ENCODE peak calls at places on chromosomes 11 and 22, in ten cellular contexts. One of them, this sample, is unnamed.

GRCh38 chr11:119676461-119677020 is 52.5 kb downstream of the NECTIN1 start:
- DNase-seq in RWPE1: no peak
- DNase-seq in GM23338: no peak
- DNase-seq in thoracic aorta: no peak
- DNase-seq in substantia nigra: no peak
- DNase-seq in left ventricle myocardium inferior: no peak
- DNase-seq in upper lobe of right lung: no peak
- DNase-seq in body of pancreas: no peak
- DNase-seq in mesendoderm: no peak
- DNase-seq in AG04450: no peak
- DNase-seq in this sample: no peak

GRCh38 chr11:69711824-69712801 is 8.3 kb upstream of the FGF19 start:
- DNase-seq in RWPE1: no peak
- DNase-seq in GM23338: peak; percentile 45
- DNase-seq in thoracic aorta: no peak
- DNase-seq in substantia nigra: no peak
- DNase-seq in left ventricle myocardium inferior: no peak
- DNase-seq in upper lobe of right lung: no peak
- DNase-seq in body of pancreas: no peak
- DNase-seq in mesendoderm: no peak
- DNase-seq in AG04450: no peak
- DNase-seq in this sample: peak; percentile 59

GRCh38 chr22:47066616-47066905 is 304.1 kb downstream of the TBC1D22A start:
- DNase-seq in RWPE1: no peak
- DNase-seq in GM23338: no peak
- DNase-seq in thoracic aorta: no peak
- DNase-seq in substantia nigra: no peak
- DNase-seq in left ventricle myocardium inferior: no peak
- DNase-seq in upper lobe of right lung: no peak
- DNase-seq in body of pancreas: no peak
- DNase-seq in mesendoderm: no peak
- DNase-seq in AG04450: no peak
- DNase-seq in this sample: peak; percentile 26

GRCh38 chr22:17120281-17120680 is 879 bp downstream of the TMEM121B start:
- DNase-seq in RWPE1: peak; percentile 8
- DNase-seq in GM23338: peak; percentile 92
- DNase-seq in thoracic aorta: no peak
- DNase-seq in substantia nigra: no peak
- DNase-seq in left ventricle myocardium inferior: peak; percentile 55
- DNase-seq in upper lobe of right lung: peak; percentile 78
- DNase-seq in body of pancreas: peak; percentile 70
- DNase-seq in mesendoderm: peak; percentile 90
- DNase-seq in AG04450: no peak
- DNase-seq in this sample: peak; percentile 97

GRCh38 chr11:27604416-27604815 is 95.8 kb downstream of the BDNF start:
- DNase-seq in RWPE1: no peak
- DNase-seq in GM23338: no peak
- DNase-seq in thoracic aorta: no peak
- DNase-seq in substantia nigra: no peak
- DNase-seq in left ventricle myocardium inferior: no peak
- DNase-seq in upper lobe of right lung: no peak
- DNase-seq in body of pancreas: no peak
- DNase-seq in mesendoderm: no peak
- DNase-seq in AG04450: no peak
- DNase-seq in this sample: no peak

GRCh38 chr22:27207907-27208306 is 550.5 kb downstream of the MIAT start:
- DNase-seq in RWPE1: no peak
- DNase-seq in GM23338: no peak
- DNase-seq in thoracic aorta: no peak
- DNase-seq in substantia nigra: no peak
- DNase-seq in left ventricle myocardium inferior: no peak
- DNase-seq in upper lobe of right lung: no peak
- DNase-seq in body of pancreas: no peak
- DNase-seq in mesendoderm: no peak
- DNase-seq in AG04450: no peak
- DNase-seq in this sample: no peak

GRCh38 chr11:68911731-68912130 is 8.0 kb downstream of the IGHMBP2 start:
- DNase-seq in RWPE1: no peak
- DNase-seq in GM23338: no peak
- DNase-seq in thoracic aorta: no peak
- DNase-seq in substantia nigra: no peak
- DNase-seq in left ventricle myocardium inferior: no peak
- DNase-seq in upper lobe of right lung: no peak
- DNase-seq in body of pancreas: no peak
- DNase-seq in mesendoderm: no peak
- DNase-seq in AG04450: no peak
- DNase-seq in this sample: no peak

GRCh38 chr11:62433141-62433543 is 14.3 kb downstream of the SCGB1A1 start:
- DNase-seq in RWPE1: no peak
- DNase-seq in GM23338: no peak
- DNase-seq in thoracic aorta: no peak
- DNase-seq in substantia nigra: no peak
- DNase-seq in left ventricle myocardium inferior: no peak
- DNase-seq in upper lobe of right lung: no peak
- DNase-seq in body of pancreas: no peak
- DNase-seq in mesendoderm: no peak
- DNase-seq in AG04450: no peak
- DNase-seq in this sample: no peak

GRCh38 chr22:40397436-40397835 is 27.0 kb downstream of the SGSM3 start:
- DNase-seq in RWPE1: no peak
- DNase-seq in GM23338: peak; percentile 48
- DNase-seq in thoracic aorta: no peak
- DNase-seq in substantia nigra: no peak
- DNase-seq in left ventricle myocardium inferior: no peak
- DNase-seq in upper lobe of right lung: no peak
- DNase-seq in body of pancreas: no peak
- DNase-seq in mesendoderm: peak; percentile 61
- DNase-seq in AG04450: no peak
- DNase-seq in this sample: no peak

GRCh38 chr22:40401981-40402406 is 31.6 kb downstream of the SGSM3 start:
- DNase-seq in RWPE1: no peak
- DNase-seq in GM23338: no peak
- DNase-seq in thoracic aorta: no peak
- DNase-seq in substantia nigra: no peak
- DNase-seq in left ventricle myocardium inferior: no peak
- DNase-seq in upper lobe of right lung: no peak
- DNase-seq in body of pancreas: no peak
- DNase-seq in mesendoderm: no peak
- DNase-seq in AG04450: no peak
- DNase-seq in this sample: no peak

GRCh38 chr22:40401532-40401931 is 31.1 kb downstream of the SGSM3 start:
- DNase-seq in RWPE1: no peak
- DNase-seq in GM23338: no peak
- DNase-seq in thoracic aorta: no peak
- DNase-seq in substantia nigra: no peak
- DNase-seq in left ventricle myocardium inferior: no peak
- DNase-seq in upper lobe of right lung: no peak
- DNase-seq in body of pancreas: peak; percentile 63
- DNase-seq in mesendoderm: no peak
- DNase-seq in AG04450: no peak
- DNase-seq in this sample: no peak

GRCh38 chr22:40399661-40400060 is 29.3 kb downstream of the SGSM3 start:
- DNase-seq in RWPE1: no peak
- DNase-seq in GM23338: no peak
- DNase-seq in thoracic aorta: no peak
- DNase-seq in substantia nigra: no peak
- DNase-seq in left ventricle myocardium inferior: no peak
- DNase-seq in upper lobe of right lung: no peak
- DNase-seq in body of pancreas: no peak
- DNase-seq in mesendoderm: peak; percentile 29
- DNase-seq in AG04450: no peak
- DNase-seq in this sample: no peak

GRCh38 chr22:40400173-40400572 is 29.8 kb downstream of the SGSM3 start:
- DNase-seq in RWPE1: no peak
- DNase-seq in GM23338: no peak
- DNase-seq in thoracic aorta: no peak
- DNase-seq in substantia nigra: no peak
- DNase-seq in left ventricle myocardium inferior: no peak
- DNase-seq in upper lobe of right lung: no peak
- DNase-seq in body of pancreas: no peak
- DNase-seq in mesendoderm: no peak
- DNase-seq in AG04450: no peak
- DNase-seq in this sample: no peak
- H3K27ac ChIP-seq in RWPE1: no peak overlapping the region
- H3K27ac ChIP-seq in GM23338: no peak overlapping the region
- H3K27ac ChIP-seq in thoracic aorta: no peak overlapping the region
- H3K27ac ChIP-seq in substantia nigra: no peak overlapping the region
- H3K27ac ChIP-seq in left ventricle myocardium inferior: no peak overlapping the region
- H3K27ac ChIP-seq in upper lobe of right lung: no peak overlapping the region
- H3K27ac ChIP-seq in body of pancreas: no peak overlapping the region
- H3K27ac ChIP-seq in mesendoderm: no peak overlapping the region
- H3K27ac ChIP-seq in AG04450: no peak overlapping the region
- H3K27ac ChIP-seq in this sample: peak overlapping the region; percentile 32

GRCh38 chr22:44692662-44693007 is 9.4 kb upstream of the PRR5 start:
- DNase-seq in RWPE1: no peak
- DNase-seq in GM23338: no peak
- DNase-seq in thoracic aorta: no peak
- DNase-seq in substantia nigra: no peak
- DNase-seq in left ventricle myocardium inferior: no peak
- DNase-seq in upper lobe of right lung: no peak
- DNase-seq in body of pancreas: no peak
- DNase-seq in mesendoderm: no peak
- DNase-seq in AG04450: no peak
- DNase-seq in this sample: no peak

GRCh38 chr22:44693756-44694155 is 8.2 kb upstream of the PRR5 start:
- DNase-seq in RWPE1: no peak
- DNase-seq in GM23338: no peak
- DNase-seq in thoracic aorta: no peak
- DNase-seq in substantia nigra: no peak
- DNase-seq in left ventricle myocardium inferior: no peak
- DNase-seq in upper lobe of right lung: no peak
- DNase-seq in body of pancreas: no peak
- DNase-seq in mesendoderm: no peak
- DNase-seq in AG04450: no peak
- DNase-seq in this sample: no peak

GRCh38 chr22:44691796-44692661 is 10.0 kb upstream of the PRR5 start:
- DNase-seq in RWPE1: no peak
- DNase-seq in GM23338: peak; percentile 55
- DNase-seq in thoracic aorta: no peak
- DNase-seq in substantia nigra: no peak
- DNase-seq in left ventricle myocardium inferior: no peak
- DNase-seq in upper lobe of right lung: peak; percentile 58
- DNase-seq in body of pancreas: no peak
- DNase-seq in mesendoderm: peak; percentile 80
- DNase-seq in AG04450: no peak
- DNase-seq in this sample: no peak

GRCh38 chr22:44689915-44690524 is 12.0 kb upstream of the PRR5 start:
- DNase-seq in RWPE1: no peak
- DNase-seq in GM23338: no peak
- DNase-seq in thoracic aorta: no peak
- DNase-seq in substantia nigra: no peak
- DNase-seq in left ventricle myocardium inferior: no peak
- DNase-seq in upper lobe of right lung: no peak
- DNase-seq in body of pancreas: no peak
- DNase-seq in mesendoderm: no peak
- DNase-seq in AG04450: no peak
- DNase-seq in this sample: no peak

DNA sequence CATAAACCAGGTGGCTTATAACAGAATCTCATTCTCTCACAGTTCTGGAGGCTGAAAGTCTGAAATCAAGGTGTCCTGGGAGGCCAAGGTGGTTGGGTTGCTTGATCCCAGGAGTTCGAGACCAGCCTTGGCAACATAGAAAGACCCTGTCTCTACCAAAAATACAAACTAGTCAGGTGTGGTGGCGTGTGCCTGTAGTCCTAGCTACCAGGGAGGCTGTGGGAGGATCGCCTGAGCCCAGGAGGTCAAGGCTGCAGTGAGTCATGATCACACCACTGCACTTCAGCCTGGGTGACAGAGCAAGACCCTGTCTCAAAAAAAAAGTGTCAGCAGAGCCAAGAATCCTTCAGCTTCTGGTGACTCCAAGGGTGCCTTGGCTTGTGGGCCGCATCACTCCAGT is 8.9 kb upstream of the PRR5 start:
- DNase-seq in RWPE1: no peak
- DNase-seq in GM23338: no peak
- DNase-seq in thoracic aorta: no peak
- DNase-seq in substantia nigra: no peak
- DNase-seq in left ventricle myocardium inferior: no peak
- DNase-seq in upper lobe of right lung: no peak
- DNase-seq in body of pancreas: no peak
- DNase-seq in mesendoderm: no peak
- DNase-seq in AG04450: no peak
- DNase-seq in this sample: no peak
- H3K27ac ChIP-seq in RWPE1: no peak overlapping the region
- H3K27ac ChIP-seq in GM23338: no peak overlapping the region
- H3K27ac ChIP-seq in thoracic aorta: no peak overlapping the region
- H3K27ac ChIP-seq in substantia nigra: no peak overlapping the region
- H3K27ac ChIP-seq in left ventricle myocardium inferior: no peak overlapping the region
- H3K27ac ChIP-seq in upper lobe of right lung: no peak overlapping the region
- H3K27ac ChIP-seq in body of pancreas: no peak overlapping the region
- H3K27ac ChIP-seq in mesendoderm: no peak overlapping the region
- H3K27ac ChIP-seq in AG04450: no peak overlapping the region
- H3K27ac ChIP-seq in this sample: no peak overlapping the region

GRCh38 chr11:84906995-84907394 is 720.1 kb downstream of the DLG2 start:
- DNase-seq in RWPE1: no peak
- DNase-seq in GM23338: no peak
- DNase-seq in thoracic aorta: no peak
- DNase-seq in substantia nigra: no peak
- DNase-seq in left ventricle myocardium inferior: no peak
- DNase-seq in upper lobe of right lung: no peak
- DNase-seq in body of pancreas: no peak
- DNase-seq in mesendoderm: no peak
- DNase-seq in AG04450: peak; percentile 16
- DNase-seq in this sample: no peak
- H3K27ac ChIP-seq in RWPE1: no peak overlapping the region
- H3K27ac ChIP-seq in GM23338: no peak overlapping the region
- H3K27ac ChIP-seq in thoracic aorta: no peak overlapping the region
- H3K27ac ChIP-seq in substantia nigra: no peak overlapping the region
- H3K27ac ChIP-seq in left ventricle myocardium inferior: no peak overlapping the region
- H3K27ac ChIP-seq in upper lobe of right lung: no peak overlapping the region
- H3K27ac ChIP-seq in body of pancreas: no peak overlapping the region
- H3K27ac ChIP-seq in mesendoderm: no peak overlapping the region
- H3K27ac ChIP-seq in AG04450: no peak overlapping the region
- H3K27ac ChIP-seq in this sample: no peak overlapping the region

GRCh38 chr11:121393855-121394254 is 58.3 kb upstream of the SORL1 start:
- DNase-seq in RWPE1: no peak
- DNase-seq in GM23338: no peak
- DNase-seq in thoracic aorta: no peak
- DNase-seq in substantia nigra: no peak
- DNase-seq in left ventricle myocardium inferior: no peak
- DNase-seq in upper lobe of right lung: no peak
- DNase-seq in body of pancreas: no peak
- DNase-seq in mesendoderm: no peak
- DNase-seq in AG04450: no peak
- DNase-seq in this sample: no peak

GRCh38 chr11:121391914-121392313 is 60.2 kb upstream of the SORL1 start:
- DNase-seq in RWPE1: peak; percentile 67
- DNase-seq in GM23338: no peak
- DNase-seq in thoracic aorta: no peak
- DNase-seq in substantia nigra: no peak
- DNase-seq in left ventricle myocardium inferior: no peak
- DNase-seq in upper lobe of right lung: no peak
- DNase-seq in body of pancreas: peak; percentile 16
- DNase-seq in mesendoderm: no peak
- DNase-seq in AG04450: no peak
- DNase-seq in this sample: no peak

GRCh38 chr11:121389651-121390050 is 62.5 kb upstream of the SORL1 start:
- DNase-seq in RWPE1: no peak
- DNase-seq in GM23338: peak; percentile 55
- DNase-seq in thoracic aorta: no peak
- DNase-seq in substantia nigra: peak; percentile 34
- DNase-seq in left ventricle myocardium inferior: peak; percentile 67
- DNase-seq in upper lobe of right lung: no peak
- DNase-seq in body of pancreas: no peak
- DNase-seq in mesendoderm: peak; percentile 32
- DNase-seq in AG04450: no peak
- DNase-seq in this sample: peak; percentile 63

GRCh38 chr11:121394785-121395184 is 57.3 kb upstream of the SORL1 start:
- DNase-seq in RWPE1: no peak
- DNase-seq in GM23338: no peak
- DNase-seq in thoracic aorta: no peak
- DNase-seq in substantia nigra: no peak
- DNase-seq in left ventricle myocardium inferior: no peak
- DNase-seq in upper lobe of right lung: no peak
- DNase-seq in body of pancreas: no peak
- DNase-seq in mesendoderm: no peak
- DNase-seq in AG04450: no peak
- DNase-seq in this sample: no peak
- H3K27ac ChIP-seq in RWPE1: no peak overlapping the region
- H3K27ac ChIP-seq in GM23338: no peak overlapping the region
- H3K27ac ChIP-seq in thoracic aorta: no peak overlapping the region
- H3K27ac ChIP-seq in substantia nigra: no peak overlapping the region
- H3K27ac ChIP-seq in left ventricle myocardium inferior: no peak overlapping the region
- H3K27ac ChIP-seq in upper lobe of right lung: no peak overlapping the region
- H3K27ac ChIP-seq in body of pancreas: no peak overlapping the region
- H3K27ac ChIP-seq in mesendoderm: no peak overlapping the region
- H3K27ac ChIP-seq in AG04450: no peak overlapping the region
- H3K27ac ChIP-seq in this sample: no peak overlapping the region

This sample was measured in endodermal cell.